ENCODE peak calls at places on chromosomes 6 and 20, in four cellular contexts. S is fibroblast of lung, T is kidney epithelial cell, F is mammary epithelial cell. X is an unnamed sample.

GRCh38 chr6:31952140-31952805 is 6.4 kb downstream of the CFB start:
- DNase-seq in S (peak; percentile 34), T (no peak), F (peak; percentile 41), X (no peak)

GRCh38 chr6:138493413-138493812 is 5.9 kb downstream of the NHSL1 start:
- DNase-seq in S (peak; percentile 91), T (peak; percentile 62), F (peak; percentile 87), X (peak; percentile 88)

GRCh38 chr6:138455746-138456392 is 43.4 kb downstream of the NHSL1 start:
- DNase-seq in S (peak; percentile 75), T (no peak), F (peak; percentile 97), X (no peak)

GRCh38 chr6:13248549-13248948 is 79.8 kb downstream of the TBC1D7 start:
- DNase-seq in S (no peak), T (no peak), F (no peak), X (no peak)

GRCh38 chr6:144528605-144529425 is 243.7 kb downstream of the UTRN start:
- DNase-seq in S (peak; percentile 58), T (peak; percentile 70), F (peak; percentile 16), X (peak; percentile 93)

GRCh38 chr20:32325706-32326506 is 32.2 kb upstream of the ASXL1 start:
- DNase-seq in S (peak; percentile 83), T (no peak), F (peak; percentile 80), X (no peak)

GRCh38 chr6:132712366-132712765 is 1.5 kb downstream of the VNN1 start:
- DNase-seq in S (peak; percentile 41), T (peak; percentile 53), F (peak; percentile 45), X (peak; percentile 48)

GRCh38 chr6:44829811-44830210 is 442.3 kb downstream of the CDC5L start:
- DNase-seq in S (no peak), T (no peak), F (no peak), X (no peak)

GRCh38 chr20:45211569-45212474 is 5.0 kb downstream of the SEMG1 start:
- DNase-seq in S (no peak), T (no peak), F (no peak), X (no peak)

GRCh38 chr6:169795196-169795595 is 43.8 kb downstream of the ERMARD start:
- DNase-seq in S (no peak), T (no peak), F (no peak), X (no peak)

GRCh38 chr6:75932067-75932466 is 140.4 kb downstream of the IMPG1 start:
- DNase-seq in S (peak; percentile 9), T (no peak), F (no peak), X (no peak)

GRCh38 chr6:16901777-16902176 is 140.5 kb upstream of the ATXN1 start:
- DNase-seq in S (peak; percentile 68), T (no peak), F (peak; percentile 56), X (no peak)

GRCh38 chr20:44592366-44592765 is 10.0 kb downstream of the PKIG start:
- DNase-seq in S (no peak), T (no peak), F (no peak), X (no peak)

GRCh38 chr6:158286413-158286812 is 25.9 kb upstream of the TULP4 start:
- DNase-seq in S (peak; percentile 89), T (no peak), F (peak; percentile 33), X (no peak)

GRCh38 chr6:167079853-167080297 is 43.0 kb upstream of the CCR6 start:
- DNase-seq in S (no peak), T (no peak), F (no peak), X (no peak)

GRCh38 chr6:33604941-33605854 is 15.9 kb upstream of the ITPR3 start:
- DNase-seq in S (no peak), T (no peak), F (no peak), X (no peak)

GRCh38 chr6:7568021-7568420 is 22.0 kb upstream of the SNRNP48 start:
- DNase-seq in S (peak; percentile 47), T (no peak), F (no peak), X (no peak)

GRCh38 chr6:109820706-109821350 is 129.7 kb downstream of the FIG4 start:
- DNase-seq in S (no peak), T (no peak), F (no peak), X (no peak)

GRCh38 chr20:57654363-57654997 is 34.3 kb upstream of the ZBP1 start:
- DNase-seq in S (peak; percentile 55), T (no peak), F (peak; percentile 38), X (peak; percentile 7)

GRCh38 chr20:15643713-15644112 is 929.5 kb downstream of the KIF16B start:
- DNase-seq in S (no peak), T (no peak), F (no peak), X (no peak)

GRCh38 chr6:104784884-104785283 is 74.8 kb downstream of the HACE1 start:
- DNase-seq in S (peak; percentile 11), T (no peak), F (no peak), X (no peak)

GRCh38 chr6:54541521-54541920 is 233.3 kb downstream of the TINAG start:
- DNase-seq in S (peak; percentile 53), T (no peak), F (no peak), X (no peak)

GRCh38 chr6:17998442-17998841 is 11.0 kb upstream of the KIF13A start:
- DNase-seq in S (no peak), T (no peak), F (peak; percentile 62), X (no peak)

GRCh38 chr6:47663462-47664216 is 34.7 kb upstream of the ADGRF4 start:
- DNase-seq in S (peak; percentile 12), T (no peak), F (peak; percentile 46), X (peak; percentile 30)

GRCh38 chr6:166553563-166554271 is 32.8 kb downstream of the RAMACL start:
- DNase-seq in S (peak; percentile 88), T (no peak), F (peak; percentile 81), X (no peak)

GRCh38 chr20:23657202-23657601 is 19.4 kb upstream of the CST3 start:
- DNase-seq in S (no peak), T (no peak), F (no peak), X (no peak)

GRCh38 chr20:23412026-23412425 is 9.3 kb downstream of the NAPB start:
- DNase-seq in S (no peak), T (no peak), F (no peak), X (no peak)

GRCh38 chr20:6704132-6704861 is 63.2 kb upstream of the BMP2 start:
- DNase-seq in S (peak; percentile 78), T (peak; percentile 88), F (no peak), X (no peak)

GRCh38 chr6:166583230-166583629 is 3.2 kb downstream of the RAMACL start:
- DNase-seq in S (no peak), T (no peak), F (no peak), X (no peak)

GRCh38 chr6:15249371-15250019 is 3.6 kb downstream of the JARID2 start:
- DNase-seq in S (no peak), T (no peak), F (no peak), X (no peak)

GRCh38 chr20:63472862-63473390 is 471 bp upstream of the KCNQ2 start:
- DNase-seq in S (no peak), T (no peak), F (no peak), X (no peak)

GRCh38 chr6:108156938-108157233 is 8.9 kb upstream of the NR2E1 start:
- DNase-seq in S (no peak), T (no peak), F (no peak), X (no peak)
- H3K4me3 ChIP-seq in S (no peak overlapping the region), T (no peak overlapping the region), F (no peak overlapping the region), X (no peak overlapping the region)

GRCh38 chr20:47359533-47360206 is 3.2 kb upstream of the ZMYND8 start:
- DNase-seq in S (no peak), T (no peak), F (no peak), X (no peak)
- TF ChIP-seq CTCF in S (no peak), T (no peak), F (no peak), X (no peak)

DNA sequence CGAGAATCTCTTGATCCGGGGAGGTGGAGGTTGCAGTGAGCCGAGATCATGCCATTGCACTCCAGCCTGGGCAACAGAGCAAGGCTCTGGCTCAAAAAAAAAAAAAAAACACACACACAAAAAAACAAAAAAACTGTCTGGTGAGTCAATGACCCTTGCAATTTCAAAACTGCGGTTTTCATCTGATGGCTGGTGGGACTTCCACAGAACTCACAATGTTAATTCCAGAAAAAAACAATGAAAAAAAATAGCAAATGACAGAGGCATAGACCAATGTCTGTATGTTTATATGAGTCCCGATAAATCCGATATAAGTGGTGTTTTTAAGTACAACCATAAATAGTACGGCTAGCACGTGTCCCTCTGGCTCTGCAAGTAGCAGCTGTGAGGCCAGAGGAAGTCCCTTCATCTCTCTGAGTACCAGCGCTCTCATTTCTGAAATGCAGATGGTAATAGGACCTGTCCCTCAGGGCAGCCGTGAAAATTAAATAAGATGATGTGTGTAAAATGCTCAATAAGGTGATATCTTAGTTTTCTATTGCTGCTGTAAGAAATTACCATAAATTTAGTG is 21.9 kb upstream of the PTPN1 start:
- DNase-seq in S (no peak), T (no peak), F (no peak), X (no peak)
- H3K4me3 ChIP-seq in S (no peak overlapping the region), T (no peak overlapping the region), F (no peak overlapping the region), X (no peak overlapping the region)

GRCh38 chr6:112116215-112116614 is 28.8 kb downstream of the FAM229B start:
- DNase-seq in S (no peak), T (no peak), F (no peak), X (no peak)
- TF ChIP-seq CTCF in S (no peak), T (no peak), F (peak; percentile 17), X (no peak)

DNA sequence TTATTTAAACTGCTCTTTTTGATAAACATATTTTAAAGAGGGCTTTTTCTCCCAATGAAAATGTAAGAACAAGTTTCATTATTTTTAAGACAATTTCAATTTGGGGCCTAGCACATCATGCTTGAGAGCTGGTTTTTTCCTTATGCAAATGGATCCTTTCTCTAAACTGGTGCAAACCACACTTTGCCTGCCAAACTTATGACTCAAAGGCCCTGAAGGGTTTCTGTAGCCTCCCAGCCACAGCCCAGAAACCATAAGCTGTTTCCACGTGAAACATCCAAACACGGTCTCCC is 451 bp upstream of the HSF2 start:
- DNase-seq in S (no peak), T (no peak), F (no peak), X (no peak)
- H3K4me3 ChIP-seq in S (peak overlapping the region; percentile 13), T (peak overlapping the region; percentile 11), F (no peak overlapping the region), X (peak overlapping the region; percentile 24)

X was measured in retinal pigment epithelial cell.